ENCODE peak calls at places on chromosomes 16 and 17, in four cellular contexts. One of them, this sample, is unnamed.

GRCh38 chr16:73064227-73064995 is 16.5 kb upstream of the ZFHX3 start:
- DNase-seq in heart left ventricle: peak
- DNase-seq in fibroblast of lung: peak
- DNase-seq in A549: no peak
- DNase-seq in this sample: peak

GRCh38 chr17:67157732-67158639 is 87.0 kb downstream of the HELZ start:
- DNase-seq in A549: peak
- DNase-seq in fibroblast of lung: peak
- DNase-seq in heart left ventricle: no peak
- DNase-seq in this sample: no peak

GRCh38 chr17:20171741-20172377 is 162.7 kb downstream of the SPECC1 start:
- DNase-seq in A549: no peak
- DNase-seq in heart left ventricle: no peak
- DNase-seq in fibroblast of lung: no peak
- DNase-seq in this sample: no peak

GRCh38 chr16:55021595-55022475 is 91.2 kb downstream of the IRX5 start:
- DNase-seq in heart left ventricle: no peak
- DNase-seq in fibroblast of lung: no peak
- DNase-seq in A549: peak
- DNase-seq in this sample: no peak

GRCh38 chr16:70468776-70469525 is 14.6 kb downstream of the FCSK start:
- DNase-seq in fibroblast of lung: no peak
- DNase-seq in A549: no peak
- DNase-seq in heart left ventricle: no peak
- DNase-seq in this sample: no peak

GRCh38 chr16:58120216-58120615 is 9.0 kb downstream of the CFAP20 start:
- DNase-seq in fibroblast of lung: no peak
- DNase-seq in A549: no peak
- DNase-seq in heart left ventricle: no peak
- DNase-seq in this sample: no peak

GRCh38 chr17:32385971-32386370 is 36.0 kb downstream of the ZNF207 start:
- DNase-seq in A549: no peak
- DNase-seq in fibroblast of lung: no peak
- DNase-seq in heart left ventricle: no peak
- DNase-seq in this sample: no peak

GRCh38 chr16:25051446-25052160 is 36.4 kb upstream of the ARHGAP17 start:
- DNase-seq in heart left ventricle: peak
- DNase-seq in fibroblast of lung: peak
- DNase-seq in A549: no peak
- DNase-seq in this sample: no peak

GRCh38 chr16:81164481-81164880 is 68.3 kb upstream of the GCSH start:
- DNase-seq in heart left ventricle: no peak
- DNase-seq in fibroblast of lung: no peak
- DNase-seq in A549: no peak
- DNase-seq in this sample: no peak

GRCh38 chr17:79114455-79115301 is 40.1 kb downstream of the ENGASE start:
- DNase-seq in A549: no peak
- DNase-seq in fibroblast of lung: no peak
- DNase-seq in heart left ventricle: peak
- DNase-seq in this sample: peak

GRCh38 chr17:1762233-1762905 is 509 bp downstream of the SERPINF1 start:
- DNase-seq in fibroblast of lung: peak
- DNase-seq in heart left ventricle: peak
- DNase-seq in A549: no peak
- DNase-seq in this sample: no peak

GRCh38 chr16:53503270-53503911 is 382 bp upstream of the AKTIP start:
- DNase-seq in A549: peak
- DNase-seq in heart left ventricle: peak
- DNase-seq in fibroblast of lung: peak
- DNase-seq in this sample: peak

GRCh38 chr16:53502331-53503269 is at the start of gene AKTIP:
- DNase-seq in heart left ventricle: no peak
- DNase-seq in A549: no peak
- DNase-seq in fibroblast of lung: peak
- DNase-seq in this sample: no peak

GRCh38 chr16:53506254-53506653 is 3.2 kb upstream of the AKTIP start:
- DNase-seq in A549: no peak
- DNase-seq in fibroblast of lung: no peak
- DNase-seq in heart left ventricle: no peak
- DNase-seq in this sample: no peak

GRCh38 chr16:53504161-53504663 is 1.2 kb upstream of the AKTIP start:
- DNase-seq in fibroblast of lung: peak
- DNase-seq in A549: no peak
- DNase-seq in heart left ventricle: peak
- DNase-seq in this sample: peak

DNA sequence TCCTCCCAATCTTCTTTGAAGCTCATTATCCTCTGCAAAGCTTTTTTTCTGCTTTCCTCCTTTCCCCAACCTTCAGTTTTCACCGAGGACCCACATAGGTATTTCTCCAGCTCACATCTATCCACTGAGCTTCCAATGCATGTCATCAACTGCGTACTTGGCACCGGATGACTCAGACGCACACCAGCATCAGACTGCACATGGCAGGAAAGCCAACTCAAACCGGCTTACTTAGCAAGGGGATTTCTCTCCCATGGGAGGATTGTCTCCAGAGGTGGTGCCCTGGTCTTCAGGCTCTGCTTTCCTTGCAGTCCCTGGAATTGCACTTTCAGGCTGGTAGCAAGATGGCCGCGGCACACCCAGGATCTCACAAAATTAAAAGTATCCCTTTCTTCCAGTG is 1.7 kb upstream of the AKTIP start:
- DNase-seq in A549: no peak
- DNase-seq in fibroblast of lung: no peak
- DNase-seq in heart left ventricle: no peak
- DNase-seq in this sample: no peak
- H3K4me3 ChIP-seq in A549: no peak
- H3K4me3 ChIP-seq in fibroblast of lung: no peak
- H3K4me3 ChIP-seq in heart left ventricle: no peak
- H3K4me3 ChIP-seq in this sample: no peak

GRCh38 chr16:88856828-88857727 is at the start of the genes GALNS and TRAPPC2L:
- DNase-seq in fibroblast of lung: peak
- DNase-seq in A549: peak
- DNase-seq in heart left ventricle: peak
- DNase-seq in this sample: peak
- H3K27ac ChIP-seq in fibroblast of lung: peak
- H3K27ac ChIP-seq in A549: peak
- H3K27ac ChIP-seq in heart left ventricle: peak
- H3K27ac ChIP-seq in this sample: peak

GRCh38 chr16:19085679-19086200 is 18.3 kb downstream of the COQ7 start:
- DNase-seq in heart left ventricle: no peak
- DNase-seq in A549: no peak
- DNase-seq in fibroblast of lung: peak
- DNase-seq in this sample: peak
- H3K4me3 ChIP-seq in heart left ventricle: no peak
- H3K4me3 ChIP-seq in A549: no peak
- H3K4me3 ChIP-seq in fibroblast of lung: no peak
- H3K4me3 ChIP-seq in this sample: no peak

GRCh38 chr17:4097165-4097960 is 45.5 kb downstream of the ZZEF1 start:
- DNase-seq in fibroblast of lung: no peak
- DNase-seq in heart left ventricle: no peak
- DNase-seq in A549: no peak
- DNase-seq in this sample: no peak

GRCh38 chr17:4098516-4099209 is 44.2 kb downstream of the ZZEF1 start:
- DNase-seq in heart left ventricle: no peak
- DNase-seq in fibroblast of lung: no peak
- DNase-seq in A549: no peak
- DNase-seq in this sample: no peak

GRCh38 chr17:4104506-4104905 is 38.3 kb downstream of the ZZEF1 start:
- DNase-seq in A549: no peak
- DNase-seq in fibroblast of lung: no peak
- DNase-seq in heart left ventricle: no peak
- DNase-seq in this sample: no peak

GRCh38 chr17:4101799-4102405 is 40.9 kb downstream of the ZZEF1 start:
- DNase-seq in A549: no peak
- DNase-seq in heart left ventricle: no peak
- DNase-seq in fibroblast of lung: no peak
- DNase-seq in this sample: no peak

DNA sequence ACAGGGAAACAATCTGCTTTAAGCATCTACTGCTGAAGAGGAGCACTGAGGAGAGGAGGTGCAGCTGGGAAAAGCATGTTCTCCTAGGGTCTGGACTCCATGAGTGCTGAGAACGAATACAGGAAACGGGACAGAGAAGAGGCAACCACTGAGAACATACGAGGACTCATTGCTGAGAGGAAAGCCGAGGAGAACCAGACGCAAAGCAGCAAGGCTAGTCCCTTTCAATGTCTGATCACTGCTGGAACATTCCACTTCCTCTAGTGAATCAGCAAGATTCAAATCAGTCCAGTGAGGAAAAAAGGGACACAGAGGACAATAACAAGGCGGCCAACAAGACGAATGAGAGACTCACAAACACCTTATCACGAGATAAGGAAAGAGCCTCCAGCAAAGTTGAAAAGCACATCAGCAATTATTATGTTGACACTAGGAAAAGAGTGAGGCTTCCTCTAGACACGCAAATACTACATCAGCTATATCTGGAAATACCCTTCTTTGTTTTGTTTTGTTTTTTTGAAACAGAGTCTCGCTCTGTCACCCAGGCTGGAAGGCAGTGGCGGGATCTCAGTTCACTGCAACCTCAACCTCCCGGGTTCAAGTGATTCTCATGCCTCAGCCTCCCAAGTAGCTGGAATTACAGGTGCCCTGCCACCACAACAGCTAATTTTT is 41.6 kb downstream of the ZZEF1 start:
- DNase-seq in fibroblast of lung: no peak
- DNase-seq in heart left ventricle: no peak
- DNase-seq in A549: no peak
- DNase-seq in this sample: no peak
- H3K27ac ChIP-seq in fibroblast of lung: peak
- H3K27ac ChIP-seq in heart left ventricle: peak
- H3K27ac ChIP-seq in A549: peak
- H3K27ac ChIP-seq in this sample: peak

GRCh38 chr16:89712476-89712805 is 8.3 kb downstream of the VPS9D1 start:
- DNase-seq in fibroblast of lung: peak
- DNase-seq in heart left ventricle: no peak
- DNase-seq in A549: no peak
- DNase-seq in this sample: no peak
- H3K4me3 ChIP-seq in fibroblast of lung: peak
- H3K4me3 ChIP-seq in heart left ventricle: no peak
- H3K4me3 ChIP-seq in A549: peak
- H3K4me3 ChIP-seq in this sample: no peak